ENCODE peak calls at places on chromosomes 5 and 9, in five cellular contexts. H is fibroblast of the conjunctiva; A is mucosa of gallbladder; V is amniotic epithelial cell; T is effector memory CD8-positive, alpha-beta T cell. F is an unnamed sample.

GRCh38 chr5:148539851-148540250 is 114.5 kb downstream of the HTR4 start:
- DNase-seq in H (no peak), A (no peak), V (no peak), T (no peak), F (no peak)

GRCh38 chr9:114361542-114361941 is 26.2 kb downstream of the AKNA start:
- DNase-seq in H (no peak), A (no peak), V (no peak), T (no peak), F (no peak)

GRCh38 chr9:131889437-131890244 is 149.8 kb upstream of the RAPGEF1 start:
- DNase-seq in H (no peak), A (no peak), V (no peak), T (no peak), F (no peak)

GRCh38 chr5:143882520-143882919 is 70.6 kb downstream of the HMHB1 start:
- DNase-seq in H (peak), A (no peak), V (no peak), T (no peak), F (no peak)

GRCh38 chr5:170407062-170407461 is 17.9 kb upstream of the KCNMB1 start:
- DNase-seq in H (no peak), A (no peak), V (no peak), T (no peak), F (no peak)

GRCh38 chr5:97600486-97600885 is 417.4 kb upstream of the RIOK2 start:
- DNase-seq in H (no peak), A (no peak), V (peak), T (no peak), F (no peak)

GRCh38 chr9:102631559-102631958 is 363.6 kb upstream of the CYLC2 start:
- DNase-seq in H (no peak), A (no peak), V (peak), T (no peak), F (peak)

GRCh38 chr5:6492934-6493333 is 44.3 kb downstream of the UBE2QL1 start:
- DNase-seq in H (no peak), A (no peak), V (no peak), T (no peak), F (no peak)

GRCh38 chr9:26310294-26310693 is 582.3 kb downstream of the CAAP1 start:
- DNase-seq in H (no peak), A (no peak), V (peak), T (no peak), F (no peak)

GRCh38 chr9:107760469-107761242 is 271.1 kb upstream of the KLF4 start:
- DNase-seq in H (no peak), A (peak), V (no peak), T (no peak), F (no peak)

GRCh38 chr5:71695069-71695468 is 24.0 kb upstream of the CARTPT start:
- DNase-seq in H (no peak), A (no peak), V (no peak), T (no peak), F (no peak)

GRCh38 chr9:36847781-36848673 is 186.0 kb downstream of the PAX5 start:
- DNase-seq in H (no peak), A (no peak), V (no peak), T (no peak), F (no peak)

GRCh38 chr5:135444881-135445280 is 2.3 kb downstream of the DCANP1 start:
- DNase-seq in H (no peak), A (no peak), V (no peak), T (no peak), F (no peak)

GRCh38 chr5:7754997-7755596 is 95.8 kb downstream of the CFAP90 start:
- DNase-seq in H (peak), A (peak), V (peak), T (no peak), F (peak)

GRCh38 chr9:5715548-5716127 is 86.7 kb downstream of the RIC1 start:
- DNase-seq in H (no peak), A (no peak), V (no peak), T (no peak), F (no peak)

GRCh38 chr5:148903587-148903986 is 77.2 kb downstream of the ADRB2 start:
- DNase-seq in H (no peak), A (no peak), V (no peak), T (no peak), F (no peak)

GRCh38 chr5:34674226-34674625 is 18.1 kb downstream of the RAI14 start:
- DNase-seq in H (peak), A (no peak), V (peak), T (no peak), F (no peak)

GRCh38 chr5:139575313-139575646 is 14.1 kb downstream of the UBE2D2 start:
- DNase-seq in H (no peak), A (no peak), V (no peak), T (no peak), F (no peak)

F was measured in NCI-H748 treated with DMSO at 0.1 percent for 48 hours.